ENCODE peak calls at places on chromosomes 5 and 9, in six cellular contexts. G is lower lobe of right lung, N is choroid plexus epithelial cell, D is MM.1S, L is foreskin fibroblast, C is fibroblast of the aortic adventitia. Q is an unnamed sample.

GRCh38 chr5:160556886-160557285 is 135.2 kb downstream of the PTTG1 start:
- DNase-seq in G (no peak), N (no peak), L (no peak), D (no peak), C (no peak), Q (no peak)

GRCh38 chr5:142740903-142741302 is 29.3 kb upstream of the ARHGAP26 start:
- DNase-seq in D (no peak), L (peak), N (no peak), C (peak), G (no peak), Q (peak)

GRCh38 chr5:117623042-117623815 is 1048.6 kb upstream of the SEMA6A start:
- DNase-seq in N (peak), G (no peak), L (no peak), D (peak), C (no peak), Q (no peak)

GRCh38 chr5:6377121-6377520 is 1.2 kb downstream of the MED10 start:
- DNase-seq in G (no peak), C (peak), D (no peak), N (peak), L (no peak), Q (no peak)

GRCh38 chr5:122753500-122753899 is 21.4 kb upstream of the SNX2 start:
- DNase-seq in D (no peak), L (no peak), N (no peak), G (no peak), C (peak), Q (no peak)

GRCh38 chr9:89563511-89564256 is 41.1 kb upstream of the GADD45G start:
- DNase-seq in L (no peak), D (no peak), N (no peak), C (no peak), G (no peak), Q (no peak)

GRCh38 chr5:139903805-139904565 is 108.4 kb downstream of the PSD2 start:
- DNase-seq in G (no peak), D (no peak), N (no peak), L (no peak), C (no peak), Q (no peak)

GRCh38 chr5:150412319-150413175 is at the start of gene CD74:
- DNase-seq in G (peak), C (peak), L (no peak), N (peak), D (peak), Q (no peak)

GRCh38 chr9:2934883-2935282 is 91.0 kb upstream of the PUM3 start:
- DNase-seq in L (no peak), N (no peak), C (no peak), D (no peak), G (no peak), Q (no peak)

GRCh38 chr5:78495800-78496199 is 135.4 kb downstream of the SCAMP1 start:
- DNase-seq in N (no peak), L (no peak), D (no peak), C (no peak), G (no peak), Q (no peak)

GRCh38 chr9:80074439-80074838 is 502.7 kb downstream of the TLE4 start:
- DNase-seq in D (no peak), L (no peak), G (no peak), N (no peak), C (peak), Q (no peak)

GRCh38 chr9:121317737-121318630 is 50.0 kb downstream of the GSN start:
- DNase-seq in D (no peak), G (no peak), L (no peak), C (peak), N (no peak), Q (no peak)

GRCh38 chr5:131382407-131383395 is 118.8 kb downstream of the CDC42SE2 start:
- DNase-seq in G (no peak), L (peak), C (peak), N (peak), D (peak), Q (peak)

DNA sequence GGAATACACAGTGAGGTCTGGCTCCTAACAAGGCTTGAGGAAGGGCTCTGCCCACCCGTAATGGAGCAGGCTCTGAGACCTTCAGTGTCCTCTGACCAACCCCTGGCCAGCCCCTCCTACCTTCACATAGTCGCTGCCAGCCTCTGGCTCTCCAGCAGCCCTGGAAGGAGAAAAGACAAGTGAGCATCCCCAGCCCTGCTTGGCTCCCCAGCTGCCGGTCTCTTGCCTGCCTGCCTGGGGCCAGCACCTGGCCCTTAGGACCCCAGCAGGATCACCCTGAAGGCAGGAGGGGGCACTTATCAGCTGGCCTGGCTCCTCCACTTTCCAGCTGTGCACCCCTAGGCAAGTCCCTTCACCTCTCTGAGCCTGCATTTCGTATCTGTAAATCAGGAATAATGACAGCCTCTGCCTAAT is 17.0 kb downstream of the SH2D3C start:
- DNase-seq in N (no peak), G (no peak), D (no peak), L (no peak), C (no peak), Q (no peak)
- H3K4me3 ChIP-seq in N (no peak), G (peak), D (no peak), L (no peak), C (no peak), Q (no peak)

DNA sequence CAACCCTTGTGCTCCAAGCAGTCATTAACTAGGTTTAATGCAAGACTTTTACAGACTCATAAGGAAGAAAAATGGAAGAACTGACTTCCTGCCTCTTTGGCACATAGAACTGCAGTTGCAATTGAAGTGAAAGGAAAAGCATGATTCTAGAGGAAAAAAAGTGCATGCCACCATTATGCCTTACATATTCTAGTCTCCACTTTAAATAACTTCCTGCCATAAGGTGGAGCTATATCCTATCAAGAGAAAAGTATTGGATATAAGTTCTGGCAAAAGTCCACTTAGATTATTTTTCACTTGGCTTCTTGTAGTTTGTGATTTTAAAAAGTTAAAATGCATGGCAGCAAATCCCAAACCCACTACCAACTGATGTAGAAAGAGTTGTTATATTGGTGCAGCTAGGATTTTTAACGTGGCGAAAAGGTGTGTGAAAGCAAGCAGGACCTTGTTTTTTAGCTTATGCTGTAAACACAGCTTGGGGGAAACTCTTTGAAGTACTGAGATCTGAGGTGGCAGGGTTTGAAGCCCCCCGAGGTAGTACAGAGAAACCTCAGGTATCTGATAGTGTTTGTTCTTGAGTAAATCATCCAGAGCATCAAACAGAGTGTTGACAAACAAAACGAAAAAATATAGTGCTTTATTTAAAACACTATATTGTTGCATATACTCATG is 117.9 kb downstream of the ANXA1 start:
- DNase-seq in N (peak), L (peak), D (peak), C (peak), G (no peak), Q (peak)
- TF ChIP-seq CTCF in N (peak), L (no peak), D (peak), C (no peak), G (no peak), Q (no peak)

GRCh38 chr5:147559725-147560124 is 49.9 kb upstream of the DPYSL3 start:
- DNase-seq in D (no peak), C (no peak), L (no peak), G (no peak), N (peak), Q (no peak)
- H3K4me3 ChIP-seq in D (no peak), C (no peak), L (no peak), G (no peak), N (no peak), Q (no peak)

DNA sequence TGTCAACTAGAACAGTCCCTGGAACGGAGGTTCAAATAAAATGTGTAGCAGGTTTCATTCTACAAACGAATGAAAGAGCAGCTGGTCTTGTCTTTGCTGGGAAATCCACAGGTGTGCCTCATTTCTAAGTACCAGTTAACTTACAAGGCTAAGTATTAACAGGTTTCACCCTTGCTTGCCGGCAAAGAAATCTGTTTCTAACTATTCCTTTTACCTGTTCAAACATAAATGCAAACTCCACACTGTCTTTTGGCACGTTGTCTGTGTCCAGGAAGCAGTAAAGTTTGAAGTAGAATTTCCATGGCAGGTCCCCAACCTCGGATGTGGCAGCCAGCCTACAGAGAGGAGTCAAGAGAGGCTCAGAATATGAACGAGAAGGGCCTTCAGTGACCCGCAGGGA is 54.4 kb upstream of the RETREG1 start:
- DNase-seq in N (no peak), C (no peak), G (no peak), D (no peak), L (no peak), Q (no peak)
- TF ChIP-seq CTCF in N (no peak), C (no peak), G (no peak), D (no peak), L (no peak), Q (no peak)

DNA sequence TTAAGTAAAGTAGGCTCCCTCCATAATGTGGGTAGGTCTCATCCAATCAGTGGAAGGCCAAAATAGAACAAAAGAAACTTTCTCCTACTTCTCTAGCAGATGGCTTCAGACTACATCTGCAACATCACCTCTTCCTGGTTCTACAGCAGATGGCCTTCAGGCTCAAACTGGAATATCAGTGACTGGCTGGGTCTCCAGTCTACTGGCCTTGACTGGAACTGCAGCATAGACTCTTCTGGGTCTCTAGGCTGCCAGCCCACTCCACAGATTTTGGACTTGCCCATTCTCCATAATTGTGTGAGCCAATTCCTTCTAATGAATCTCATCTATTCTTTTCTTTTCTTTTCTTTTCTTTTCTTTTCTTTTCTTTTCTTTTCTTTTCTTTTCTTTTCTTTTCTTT is 64.8 kb downstream of the ACER2 start:
- DNase-seq in L (no peak), C (no peak), N (no peak), G (no peak), D (no peak), Q (no peak)
- H3K4me3 ChIP-seq in L (no peak), C (no peak), N (no peak), G (no peak), D (no peak), Q (no peak)

GRCh38 chr9:35274988-35275387 is 113.2 kb downstream of the UNC13B start:
- DNase-seq in L (no peak), G (no peak), C (no peak), D (no peak), N (peak), Q (no peak)
- TF ChIP-seq CTCF in L (no peak), G (no peak), C (no peak), D (no peak), N (no peak), Q (no peak)

Q was measured in HFF-Myc.